ENCODE peak calls at places on chromosome 10, in nine cellular contexts. One of them, this sample, is unnamed.

GRCh38 chr10:98272690-98273453 is 4.9 kb upstream of the LOXL4 start:
- DNase-seq in colonic mucosa: no peak
- DNase-seq in vagina: no peak
- DNase-seq in hepatocyte: no peak
- DNase-seq in DND-41: no peak
- DNase-seq in stomach: no peak
- DNase-seq in psoas muscle: no peak
- DNase-seq in body of pancreas: no peak
- DNase-seq in AG10803: no peak
- DNase-seq in this sample: no peak

GRCh38 chr10:504131-504611 is 185.3 kb downstream of the DIP2C start:
- DNase-seq in colonic mucosa: no peak
- DNase-seq in vagina: no peak
- DNase-seq in hepatocyte: no peak
- DNase-seq in DND-41: no peak
- DNase-seq in stomach: no peak
- DNase-seq in psoas muscle: no peak
- DNase-seq in body of pancreas: no peak
- DNase-seq in AG10803: no peak
- DNase-seq in this sample: no peak

GRCh38 chr10:26534384-26534783 is 96.2 kb downstream of the APBB1IP start:
- DNase-seq in colonic mucosa: no peak
- DNase-seq in vagina: no peak
- DNase-seq in hepatocyte: no peak
- DNase-seq in DND-41: peak
- DNase-seq in stomach: no peak
- DNase-seq in psoas muscle: no peak
- DNase-seq in body of pancreas: no peak
- DNase-seq in AG10803: no peak
- DNase-seq in this sample: no peak

GRCh38 chr10:121168513-121169216 is 317.5 kb downstream of the WDR11 start:
- DNase-seq in colonic mucosa: no peak
- DNase-seq in vagina: no peak
- DNase-seq in hepatocyte: no peak
- DNase-seq in DND-41: no peak
- DNase-seq in stomach: peak
- DNase-seq in psoas muscle: no peak
- DNase-seq in body of pancreas: no peak
- DNase-seq in AG10803: no peak
- DNase-seq in this sample: no peak

GRCh38 chr10:28858641-28859040 is 181.3 kb downstream of the BAMBI start:
- DNase-seq in colonic mucosa: no peak
- DNase-seq in vagina: no peak
- DNase-seq in hepatocyte: no peak
- DNase-seq in DND-41: no peak
- DNase-seq in stomach: no peak
- DNase-seq in psoas muscle: no peak
- DNase-seq in body of pancreas: no peak
- DNase-seq in AG10803: no peak
- DNase-seq in this sample: no peak

GRCh38 chr10:128091636-128092210 is 34.5 kb downstream of the MKI67 start:
- DNase-seq in colonic mucosa: no peak
- DNase-seq in vagina: no peak
- DNase-seq in hepatocyte: no peak
- DNase-seq in DND-41: no peak
- DNase-seq in stomach: no peak
- DNase-seq in psoas muscle: no peak
- DNase-seq in body of pancreas: no peak
- DNase-seq in AG10803: no peak
- DNase-seq in this sample: no peak

GRCh38 chr10:95308389-95309302 is 17.8 kb upstream of the PDLIM1 start:
- DNase-seq in colonic mucosa: peak
- DNase-seq in vagina: peak
- DNase-seq in hepatocyte: peak
- DNase-seq in DND-41: no peak
- DNase-seq in stomach: peak
- DNase-seq in psoas muscle: peak
- DNase-seq in body of pancreas: peak
- DNase-seq in AG10803: peak
- DNase-seq in this sample: no peak

GRCh38 chr10:69505636-69506318 is 54.5 kb downstream of the TSPAN15 start:
- DNase-seq in colonic mucosa: no peak
- DNase-seq in vagina: no peak
- DNase-seq in hepatocyte: peak
- DNase-seq in DND-41: no peak
- DNase-seq in stomach: no peak
- DNase-seq in psoas muscle: no peak
- DNase-seq in body of pancreas: no peak
- DNase-seq in AG10803: no peak
- DNase-seq in this sample: no peak

GRCh38 chr10:86389441-86390193 is 23.0 kb upstream of the GRID1 start:
- DNase-seq in colonic mucosa: peak
- DNase-seq in vagina: no peak
- DNase-seq in hepatocyte: peak
- DNase-seq in DND-41: no peak
- DNase-seq in stomach: peak
- DNase-seq in psoas muscle: peak
- DNase-seq in body of pancreas: peak
- DNase-seq in AG10803: no peak
- DNase-seq in this sample: no peak

GRCh38 chr10:9605231-9605630 is 1412.4 kb upstream of the CELF2 start:
- DNase-seq in colonic mucosa: no peak
- DNase-seq in vagina: no peak
- DNase-seq in hepatocyte: no peak
- DNase-seq in DND-41: no peak
- DNase-seq in stomach: no peak
- DNase-seq in psoas muscle: no peak
- DNase-seq in body of pancreas: no peak
- DNase-seq in AG10803: no peak
- DNase-seq in this sample: no peak

GRCh38 chr10:30062582-30062981 is 3.2 kb upstream of the JCAD start:
- DNase-seq in colonic mucosa: no peak
- DNase-seq in vagina: no peak
- DNase-seq in hepatocyte: no peak
- DNase-seq in DND-41: no peak
- DNase-seq in stomach: no peak
- DNase-seq in psoas muscle: no peak
- DNase-seq in body of pancreas: no peak
- DNase-seq in AG10803: no peak
- DNase-seq in this sample: no peak

GRCh38 chr10:131701131-131701947 is 199.5 kb upstream of the PPP2R2D start:
- DNase-seq in colonic mucosa: no peak
- DNase-seq in vagina: peak
- DNase-seq in hepatocyte: no peak
- DNase-seq in DND-41: no peak
- DNase-seq in stomach: no peak
- DNase-seq in psoas muscle: no peak
- DNase-seq in body of pancreas: no peak
- DNase-seq in AG10803: no peak
- DNase-seq in this sample: no peak

GRCh38 chr10:93542358-93542791 is 24.1 kb upstream of the FFAR4 start:
- DNase-seq in colonic mucosa: peak
- DNase-seq in vagina: no peak
- DNase-seq in hepatocyte: peak
- DNase-seq in DND-41: no peak
- DNase-seq in stomach: peak
- DNase-seq in psoas muscle: peak
- DNase-seq in body of pancreas: peak
- DNase-seq in AG10803: peak
- DNase-seq in this sample: no peak

GRCh38 chr10:73647211-73647874 is 6.1 kb upstream of the MYOZ1 start:
- DNase-seq in colonic mucosa: peak
- DNase-seq in vagina: no peak
- DNase-seq in hepatocyte: peak
- DNase-seq in DND-41: no peak
- DNase-seq in stomach: peak
- DNase-seq in psoas muscle: peak
- DNase-seq in body of pancreas: peak
- DNase-seq in AG10803: peak
- DNase-seq in this sample: no peak

GRCh38 chr10:35765039-35765662 is 123.1 kb upstream of the FZD8 start:
- DNase-seq in colonic mucosa: peak
- DNase-seq in vagina: no peak
- DNase-seq in hepatocyte: peak
- DNase-seq in DND-41: no peak
- DNase-seq in stomach: peak
- DNase-seq in psoas muscle: peak
- DNase-seq in body of pancreas: peak
- DNase-seq in AG10803: no peak
- DNase-seq in this sample: no peak

GRCh38 chr10:79496896-79497295 is 15.4 kb upstream of the EIF5AL1 start:
- DNase-seq in colonic mucosa: no peak
- DNase-seq in vagina: no peak
- DNase-seq in hepatocyte: no peak
- DNase-seq in DND-41: no peak
- DNase-seq in stomach: no peak
- DNase-seq in psoas muscle: no peak
- DNase-seq in body of pancreas: no peak
- DNase-seq in AG10803: no peak
- DNase-seq in this sample: no peak

GRCh38 chr10:122286872-122287271 is 15.8 kb downstream of the BTBD16 start:
- DNase-seq in colonic mucosa: no peak
- DNase-seq in vagina: no peak
- DNase-seq in hepatocyte: peak
- DNase-seq in DND-41: no peak
- DNase-seq in stomach: no peak
- DNase-seq in psoas muscle: peak
- DNase-seq in body of pancreas: no peak
- DNase-seq in AG10803: peak
- DNase-seq in this sample: no peak

GRCh38 chr10:48445932-48446331 is 139.5 kb downstream of the MAPK8 start:
- DNase-seq in colonic mucosa: no peak
- DNase-seq in vagina: no peak
- DNase-seq in hepatocyte: no peak
- DNase-seq in DND-41: no peak
- DNase-seq in stomach: no peak
- DNase-seq in psoas muscle: no peak
- DNase-seq in body of pancreas: no peak
- DNase-seq in AG10803: no peak
- DNase-seq in this sample: no peak

DNA sequence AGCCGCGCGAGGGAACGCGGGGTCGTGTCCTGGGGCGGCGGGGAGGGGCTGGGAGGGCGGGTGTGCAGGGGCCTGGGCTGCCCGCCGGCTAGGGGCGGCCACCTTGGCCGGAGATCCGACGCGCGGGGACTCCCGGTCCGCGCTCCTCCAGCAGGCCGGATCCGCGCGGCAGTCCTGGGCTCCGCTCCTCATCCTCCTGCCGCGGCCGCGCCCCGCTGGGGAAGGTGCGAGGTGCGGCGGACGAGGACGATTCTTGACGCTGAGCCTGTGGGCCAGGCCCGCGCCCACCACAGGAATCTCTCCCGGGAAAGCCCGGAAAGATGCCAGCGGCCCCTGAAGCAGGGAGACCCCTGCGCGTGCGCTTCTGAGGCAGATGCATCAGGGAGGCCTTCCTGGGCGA is 6.6 kb upstream of the OGDHL start:
- DNase-seq in colonic mucosa: no peak
- DNase-seq in vagina: no peak
- DNase-seq in hepatocyte: no peak
- DNase-seq in DND-41: no peak
- DNase-seq in stomach: no peak
- DNase-seq in psoas muscle: no peak
- DNase-seq in body of pancreas: no peak
- DNase-seq in AG10803: no peak
- DNase-seq in this sample: no peak
- TF ChIP-seq CTCF in colonic mucosa: no peak
- TF ChIP-seq CTCF in vagina: no peak
- TF ChIP-seq CTCF in hepatocyte: no peak
- TF ChIP-seq CTCF in DND-41: no peak
- TF ChIP-seq CTCF in stomach: no peak
- TF ChIP-seq CTCF in psoas muscle: no peak
- TF ChIP-seq CTCF in body of pancreas: no peak
- TF ChIP-seq CTCF in AG10803: no peak
- TF ChIP-seq CTCF in this sample: no peak

DNA sequence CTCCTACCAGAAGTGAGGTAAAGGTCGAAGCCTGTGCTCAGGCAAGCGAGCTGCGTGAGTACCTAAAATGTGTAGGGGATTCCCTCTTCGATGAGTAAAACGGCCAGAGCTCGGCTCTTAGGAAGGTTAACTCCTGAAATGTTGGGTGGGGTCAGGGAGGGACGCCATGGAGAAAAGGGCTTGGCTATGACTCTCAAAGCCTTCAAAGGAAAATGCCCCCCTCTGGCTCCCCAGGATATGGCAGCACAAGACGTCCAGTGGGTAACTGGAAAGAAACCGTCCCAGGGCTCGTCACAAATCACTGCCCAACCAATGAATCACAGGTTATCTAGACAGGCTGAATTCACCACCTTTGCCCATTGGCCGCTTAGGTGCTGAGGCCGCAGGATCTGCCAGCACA is 58.0 kb downstream of the CALML3 start:
- DNase-seq in colonic mucosa: no peak
- DNase-seq in vagina: no peak
- DNase-seq in hepatocyte: no peak
- DNase-seq in DND-41: no peak
- DNase-seq in stomach: no peak
- DNase-seq in psoas muscle: no peak
- DNase-seq in body of pancreas: no peak
- DNase-seq in AG10803: no peak
- DNase-seq in this sample: no peak
- TF ChIP-seq CTCF in colonic mucosa: no peak
- TF ChIP-seq CTCF in vagina: no peak
- TF ChIP-seq CTCF in hepatocyte: peak
- TF ChIP-seq CTCF in DND-41: no peak
- TF ChIP-seq CTCF in stomach: no peak
- TF ChIP-seq CTCF in psoas muscle: no peak
- TF ChIP-seq CTCF in body of pancreas: no peak
- TF ChIP-seq CTCF in AG10803: no peak
- TF ChIP-seq CTCF in this sample: no peak

DNA sequence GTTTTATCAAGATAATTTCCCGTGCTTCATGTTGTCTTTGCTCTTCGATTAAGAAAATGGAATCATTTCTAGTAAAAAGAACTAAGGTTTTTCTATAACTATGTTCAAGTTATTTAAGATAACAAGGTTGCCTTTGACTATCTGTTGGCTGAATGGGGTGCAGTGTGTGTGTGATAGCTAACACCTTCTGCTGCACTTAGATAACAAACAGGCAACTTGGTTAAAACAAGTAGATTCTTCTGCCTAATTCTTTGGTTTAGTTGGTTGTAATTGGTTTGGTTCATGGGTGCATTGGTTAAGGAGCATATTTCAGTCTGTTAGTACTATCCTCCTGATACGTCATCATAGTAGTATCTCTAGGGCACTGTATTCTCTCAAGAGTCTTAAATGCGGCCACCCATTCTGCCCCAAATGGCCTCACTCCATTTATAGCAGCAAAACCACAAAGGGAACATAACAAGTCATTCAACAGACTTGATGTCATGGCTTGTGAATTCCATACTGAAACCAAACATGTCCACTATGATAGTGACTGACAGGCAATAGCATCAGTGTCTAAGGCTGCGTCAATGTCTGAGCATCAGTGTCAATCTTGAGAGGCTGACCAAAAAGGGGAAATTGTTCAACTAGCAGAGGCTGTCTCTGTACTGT is 55.7 kb downstream of the CCDC3 start:
- DNase-seq in colonic mucosa: no peak
- DNase-seq in vagina: peak
- DNase-seq in hepatocyte: no peak
- DNase-seq in DND-41: no peak
- DNase-seq in stomach: no peak
- DNase-seq in psoas muscle: no peak
- DNase-seq in body of pancreas: no peak
- DNase-seq in AG10803: no peak
- DNase-seq in this sample: no peak
- TF ChIP-seq CTCF in colonic mucosa: no peak
- TF ChIP-seq CTCF in vagina: no peak
- TF ChIP-seq CTCF in hepatocyte: no peak
- TF ChIP-seq CTCF in DND-41: no peak
- TF ChIP-seq CTCF in stomach: no peak
- TF ChIP-seq CTCF in psoas muscle: no peak
- TF ChIP-seq CTCF in body of pancreas: no peak
- TF ChIP-seq CTCF in AG10803: no peak
- TF ChIP-seq CTCF in this sample: no peak

GRCh38 chr10:116521424-116522305 is 24.1 kb upstream of the PNLIP start:
- DNase-seq in colonic mucosa: peak
- DNase-seq in vagina: no peak
- DNase-seq in hepatocyte: peak
- DNase-seq in DND-41: peak
- DNase-seq in stomach: no peak
- DNase-seq in psoas muscle: no peak
- DNase-seq in body of pancreas: peak
- DNase-seq in AG10803: peak
- DNase-seq in this sample: peak
- TF ChIP-seq CTCF in colonic mucosa: peak
- TF ChIP-seq CTCF in vagina: no peak
- TF ChIP-seq CTCF in hepatocyte: peak
- TF ChIP-seq CTCF in DND-41: peak
- TF ChIP-seq CTCF in stomach: no peak
- TF ChIP-seq CTCF in psoas muscle: peak
- TF ChIP-seq CTCF in body of pancreas: peak
- TF ChIP-seq CTCF in AG10803: peak
- TF ChIP-seq CTCF in this sample: peak

This sample was measured in CD8-positive, alpha-beta T cell.